ENCODE peak calls at places on chromosome 22, in five cellular contexts. B is EL, I is mucosa of gallbladder, P is PC-9, R is MM.1S. Q is an unnamed sample.

GRCh38 chr22:46500201-46500600 is 37.2 kb downstream of the CELSR1 start:
- DNase-seq in P (no peak), R (no peak), I (no peak), B (no peak), Q (peak)

GRCh38 chr22:37862570-37863325 is 13.5 kb downstream of the EIF3L start:
- DNase-seq in R (no peak), I (no peak), B (no peak), P (no peak), Q (no peak)

GRCh38 chr22:39316440-39317083 is 2.9 kb downstream of the RPL3 start:
- DNase-seq in B (peak), R (peak), P (peak), I (peak), Q (peak)

GRCh38 chr22:20177217-20177911 is 26.5 kb upstream of the CCDC188 start:
- DNase-seq in P (no peak), I (no peak), B (no peak), R (no peak), Q (no peak)

GRCh38 chr22:46798366-46799057 is 36.1 kb downstream of the TBC1D22A start:
- DNase-seq in B (peak), P (peak), R (peak), I (peak), Q (peak)

GRCh38 chr22:47612136-47612910 is 849.9 kb downstream of the TBC1D22A start:
- DNase-seq in R (no peak), P (no peak), B (no peak), I (no peak), Q (no peak)

GRCh38 chr22:43825651-43826050 is 13.5 kb upstream of the EFCAB6 start:
- DNase-seq in I (no peak), P (no peak), B (no peak), R (no peak), Q (no peak)

GRCh38 chr22:32897400-32897799 is 95.9 kb downstream of the TIMP3 start:
- DNase-seq in P (peak), R (no peak), I (no peak), B (peak), Q (no peak)

GRCh38 chr22:31944700-31945477 is 554 bp downstream of the YWHAH start:
- DNase-seq in B (peak), I (peak), R (peak), P (no peak), Q (peak)

GRCh38 chr22:31206896-31207687 is 5.0 kb upstream of the LIMK2 start:
- DNase-seq in B (no peak), R (no peak), P (peak), I (peak), Q (no peak)

GRCh38 chr22:39635719-39636118 is 65.2 kb downstream of the CACNA1I start:
- DNase-seq in P (no peak), B (no peak), R (no peak), I (no peak), Q (no peak)

GRCh38 chr22:39821008-39821407 is 72.6 kb downstream of the ENTHD1 start:
- DNase-seq in P (no peak), I (no peak), R (no peak), B (no peak), Q (no peak)

GRCh38 chr22:41868556-41868955 is 35.7 kb downstream of the SREBF2 start:
- DNase-seq in I (no peak), R (no peak), B (no peak), P (peak), Q (no peak)

GRCh38 chr22:45883811-45884170 is 93.2 kb downstream of the WNT7B start:
- DNase-seq in R (no peak), B (no peak), I (no peak), P (no peak), Q (no peak)

Q was measured in glutamatergic neuron.